ENCODE peak calls at places on chromosomes 6 and 20, in nine cellular contexts. L is OCI-LY7, Q is hepatocyte, I is neural progenitor cell, J is GM23338, A is HCT116, R is PC-3, N is SK-N-SH, C is MM.1S. W is an unnamed sample.

GRCh38 chr20:62921119-62921687 is 5.1 kb downstream of the DIDO1 start:
- DNase-seq in L (peak), Q (peak), I (peak), J (peak), A (peak), R (peak), N (peak), C (peak), W (peak)

GRCh38 chr6:80872194-80872950 is 765.9 kb downstream of the BCKDHB start:
- DNase-seq in L (no peak), Q (no peak), I (no peak), J (no peak), A (no peak), R (no peak), N (no peak), C (no peak), W (peak)

GRCh38 chr20:44092551-44093248 is 94.3 kb downstream of the JPH2 start:
- DNase-seq in L (peak), Q (peak), I (peak), J (peak), A (no peak), R (peak), N (peak), C (peak), W (peak)

GRCh38 chr6:149717588-149718458 is at the start of gene LATS1:
- DNase-seq in L (peak), Q (peak), I (peak), J (peak), A (peak), R (peak), N (peak), C (peak), W (peak)

GRCh38 chr6:165049362-165049761 is 260.0 kb downstream of the C6orf118 start:
- DNase-seq in L (peak), Q (peak), I (peak), J (peak), A (peak), R (peak), N (peak), C (peak), W (peak)

GRCh38 chr6:56757585-56757984 is 114.9 kb upstream of the DST start:
- DNase-seq in L (no peak), Q (peak), I (peak), J (peak), A (no peak), R (peak), N (no peak), C (peak), W (peak)

GRCh38 chr6:63637865-63638445 is 2.4 kb downstream of the PHF3 start:
- DNase-seq in L (no peak), Q (no peak), I (no peak), J (no peak), A (no peak), R (peak), N (no peak), C (no peak), W (peak)

GRCh38 chr6:81487489-81487888 is 265.0 kb downstream of the TENT5A start:
- DNase-seq in L (no peak), Q (peak), I (no peak), J (peak), A (no peak), R (no peak), N (no peak), C (no peak), W (no peak)

GRCh38 chr6:159915397-159915796 is 24.6 kb downstream of the MAS1 start:
- DNase-seq in L (no peak), Q (no peak), I (no peak), J (no peak), A (no peak), R (no peak), N (no peak), C (no peak), W (no peak)

DNA sequence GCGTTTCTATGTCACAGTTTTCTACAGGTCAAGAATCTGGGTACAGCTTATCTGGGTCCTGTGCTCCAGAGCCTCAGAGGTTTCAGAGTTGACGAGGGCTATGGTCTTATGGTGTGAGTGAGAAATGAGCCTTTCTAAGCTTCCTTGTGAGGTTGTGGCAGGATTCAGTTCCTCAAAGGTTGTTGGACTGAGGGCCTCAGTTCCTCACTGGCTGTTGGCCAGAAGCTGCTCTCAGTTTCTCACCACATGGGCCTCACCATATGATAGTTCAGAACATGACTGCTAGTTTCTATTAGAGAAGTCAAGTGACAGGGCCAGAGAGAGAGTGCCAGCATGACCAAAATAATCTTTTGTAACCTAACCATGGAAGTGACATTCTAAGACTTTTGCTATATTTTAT is 96.1 kb downstream of the NUS1 start:
- DNase-seq in L (no peak), Q (no peak), I (no peak), J (no peak), A (no peak), R (no peak), N (no peak), C (peak), W (no peak)
- H3K4me2 ChIP-seq in L (no peak), Q (no peak), I (no peak), J (no peak), A (no peak), R (no peak), N (no peak), C (no peak), W (no peak)

GRCh38 chr6:41505084-41506049 is 40.8 kb upstream of the FOXP4 start:
- DNase-seq in L (no peak), Q (peak), I (peak), J (peak), A (no peak), R (peak), N (peak), C (no peak), W (peak)
- TF ChIP-seq EZH2phosphoT487 in L (peak), Q (no peak), I (peak), J (peak), A (no peak), R (no peak), N (no peak), C (no peak), W (no peak)

DNA sequence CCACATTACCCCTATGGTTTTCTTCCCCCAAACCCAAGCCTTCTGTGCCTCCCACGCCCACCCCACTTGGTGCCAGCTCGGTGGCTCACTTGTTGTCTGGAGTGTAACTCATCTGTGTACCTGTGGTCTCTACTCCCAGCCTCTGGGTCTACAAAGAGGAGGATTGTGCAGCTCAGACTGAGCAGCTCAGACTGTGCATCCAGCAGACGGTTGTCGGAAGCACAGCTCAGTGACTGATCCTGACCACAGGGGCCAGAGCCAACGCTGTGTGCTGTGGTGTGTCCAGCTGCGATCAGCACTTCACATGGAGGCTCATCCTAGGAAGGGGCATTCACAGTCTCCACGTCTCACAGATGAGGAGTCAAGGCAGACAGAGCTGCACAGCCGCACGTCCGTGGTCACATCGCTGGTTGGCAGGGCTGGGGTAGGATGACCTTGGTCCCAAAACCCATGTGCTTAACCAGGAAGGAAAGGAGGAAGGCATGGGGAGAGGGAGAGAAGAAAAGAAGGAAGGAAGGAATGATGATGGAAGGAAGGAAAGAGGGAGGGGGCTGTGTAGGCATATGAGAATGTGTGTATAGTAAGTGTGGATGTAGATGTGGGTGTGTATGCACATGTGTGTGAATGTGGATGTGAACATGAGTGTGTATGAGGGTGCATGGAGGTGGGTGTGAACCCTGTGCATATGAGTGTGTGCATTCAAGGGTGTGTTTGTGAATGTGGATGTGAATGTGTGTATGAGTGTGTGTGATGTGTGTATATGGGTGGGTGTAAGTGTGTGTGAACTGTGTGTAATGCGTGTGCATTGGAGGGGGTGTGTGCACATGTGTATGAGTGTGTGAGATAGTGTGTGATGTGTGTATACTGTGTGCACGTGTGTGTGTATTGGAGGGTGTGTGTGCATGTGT is 28.2 kb upstream of the STX16 start:
- DNase-seq in L (no peak), Q (no peak), I (no peak), J (no peak), A (no peak), R (no peak), N (no peak), C (no peak), W (peak)
- H3K27ac ChIP-seq in L (no peak), Q (no peak), I (no peak), J (no peak), A (no peak), R (peak), N (peak), C (no peak), W (peak)

GRCh38 chr6:136751991-136752390 is 40.3 kb downstream of the MAP3K5 start:
- DNase-seq in L (no peak), Q (no peak), I (no peak), J (no peak), A (no peak), R (no peak), N (no peak), C (no peak), W (no peak)
- H3K4me2 ChIP-seq in L (peak), Q (no peak), I (no peak), J (no peak), A (no peak), R (no peak), N (no peak), C (peak), W (peak)

DNA sequence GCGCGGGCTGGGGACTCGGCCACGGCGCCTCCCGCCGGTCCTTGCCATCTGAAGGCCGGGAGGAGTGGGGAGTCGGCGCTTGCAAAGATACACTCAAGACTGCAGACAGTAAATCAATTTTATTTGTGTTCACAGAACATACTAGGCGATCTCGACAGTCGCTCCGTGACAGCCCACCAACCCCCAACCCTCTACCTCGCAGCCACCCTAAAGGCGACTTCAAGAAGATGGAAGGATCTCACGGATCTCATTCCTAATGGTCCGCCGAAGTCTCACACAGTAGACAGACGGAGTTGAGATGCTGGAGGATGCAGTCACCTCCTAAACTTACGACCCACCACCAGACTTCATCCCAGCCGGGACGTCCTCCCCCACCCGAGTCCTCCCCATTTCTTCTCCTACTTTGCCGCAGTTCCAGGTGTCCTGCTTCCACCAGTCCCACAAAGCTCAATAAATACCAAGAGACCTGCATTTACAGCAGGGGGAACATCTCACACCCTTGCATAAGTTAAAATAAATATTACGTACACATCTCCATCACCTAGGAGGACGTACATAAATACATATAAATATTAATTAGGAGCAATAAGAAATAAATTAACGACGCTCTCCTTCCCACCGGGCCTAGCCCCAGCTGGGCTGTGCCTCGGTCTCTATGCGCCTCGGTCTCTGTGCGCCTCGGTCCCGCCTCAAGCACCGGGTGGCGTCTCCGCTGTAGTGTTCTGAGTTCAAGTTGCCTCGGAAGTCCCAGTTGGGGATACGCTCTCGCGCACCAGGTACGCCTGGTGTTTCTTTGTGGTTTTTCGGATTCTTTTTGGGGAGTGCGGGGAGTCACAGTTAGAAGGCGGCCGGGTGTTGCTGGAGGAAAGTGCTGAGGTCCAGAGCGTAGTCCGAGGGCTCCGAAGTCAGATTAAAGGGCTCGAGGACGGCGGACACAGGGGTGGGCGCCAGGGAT is 889 bp upstream of the FLOT1 start:
- DNase-seq in L (no peak), Q (no peak), I (no peak), J (no peak), A (no peak), R (no peak), N (peak), C (peak), W (peak)
- TF ChIP-seq EZH2phosphoT487 in L (no peak), Q (no peak), I (peak), J (no peak), A (no peak), R (no peak), N (no peak), C (no peak), W (peak)

GRCh38 chr6:157859775-157860504 is 36.9 kb downstream of the SNX9 start:
- DNase-seq in L (no peak), Q (no peak), I (no peak), J (no peak), A (no peak), R (peak), N (no peak), C (no peak), W (no peak)
- H3K27ac ChIP-seq in L (no peak), Q (no peak), I (no peak), J (no peak), A (no peak), R (no peak), N (peak), C (no peak), W (no peak)

GRCh38 chr6:147430811-147431210 is 77.7 kb upstream of the SAMD5 start:
- DNase-seq in L (no peak), Q (no peak), I (no peak), J (no peak), A (no peak), R (no peak), N (no peak), C (no peak), W (no peak)

GRCh38 chr6:147438758-147439528 is 69.5 kb upstream of the SAMD5 start:
- DNase-seq in L (no peak), Q (no peak), I (peak), J (peak), A (no peak), R (no peak), N (no peak), C (no peak), W (no peak)

GRCh38 chr6:147434508-147434907 is 74.0 kb upstream of the SAMD5 start:
- DNase-seq in L (no peak), Q (peak), I (no peak), J (no peak), A (no peak), R (no peak), N (no peak), C (no peak), W (peak)
- H3K4me2 ChIP-seq in L (no peak), Q (no peak), I (no peak), J (no peak), A (no peak), R (no peak), N (no peak), C (no peak), W (no peak)

DNA sequence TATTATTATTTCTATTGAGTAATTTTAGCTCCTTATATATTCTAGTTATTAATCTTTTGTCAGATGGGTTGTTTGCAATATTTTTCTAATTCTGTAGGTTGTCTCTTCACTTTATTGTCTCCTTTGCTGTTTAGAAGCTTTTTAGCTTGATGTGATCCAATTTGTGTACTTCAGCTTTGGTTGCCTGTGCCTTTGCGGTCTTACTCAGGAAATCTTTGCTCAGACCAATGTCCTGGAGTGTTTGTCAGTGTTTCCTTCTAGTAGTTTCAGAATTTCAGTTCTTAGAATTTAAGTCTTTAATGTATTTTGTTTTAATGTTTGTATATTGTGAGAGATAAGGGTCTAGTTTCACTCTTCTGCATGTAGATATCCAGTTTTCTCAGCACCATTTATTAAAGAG is 916.0 kb upstream of the EYS start:
- DNase-seq in L (no peak), Q (no peak), I (no peak), J (no peak), A (no peak), R (no peak), N (no peak), C (peak), W (no peak)
- TF ChIP-seq EZH2phosphoT487 in L (no peak), Q (no peak), I (no peak), J (no peak), A (no peak), R (no peak), N (no peak), C (no peak), W (no peak)

GRCh38 chr6:489762-490161 is 98.2 kb downstream of the IRF4 start:
- DNase-seq in L (no peak), Q (no peak), I (no peak), J (no peak), A (no peak), R (no peak), N (no peak), C (no peak), W (no peak)

GRCh38 chr6:485655-486054 is 94.1 kb downstream of the IRF4 start:
- DNase-seq in L (no peak), Q (no peak), I (no peak), J (no peak), A (no peak), R (no peak), N (no peak), C (no peak), W (no peak)

GRCh38 chr6:490251-491037 is 98.9 kb downstream of the IRF4 start:
- DNase-seq in L (peak), Q (no peak), I (no peak), J (no peak), A (no peak), R (no peak), N (no peak), C (no peak), W (no peak)

GRCh38 chr6:489001-489400 is 97.4 kb downstream of the IRF4 start:
- DNase-seq in L (no peak), Q (no peak), I (no peak), J (no peak), A (no peak), R (no peak), N (no peak), C (no peak), W (no peak)

GRCh38 chr6:487956-488355 is 96.4 kb downstream of the IRF4 start:
- DNase-seq in L (no peak), Q (no peak), I (no peak), J (no peak), A (no peak), R (no peak), N (peak), C (no peak), W (no peak)
- H3K27ac ChIP-seq in L (no peak), Q (no peak), I (no peak), J (no peak), A (no peak), R (no peak), N (no peak), C (no peak), W (no peak)

DNA sequence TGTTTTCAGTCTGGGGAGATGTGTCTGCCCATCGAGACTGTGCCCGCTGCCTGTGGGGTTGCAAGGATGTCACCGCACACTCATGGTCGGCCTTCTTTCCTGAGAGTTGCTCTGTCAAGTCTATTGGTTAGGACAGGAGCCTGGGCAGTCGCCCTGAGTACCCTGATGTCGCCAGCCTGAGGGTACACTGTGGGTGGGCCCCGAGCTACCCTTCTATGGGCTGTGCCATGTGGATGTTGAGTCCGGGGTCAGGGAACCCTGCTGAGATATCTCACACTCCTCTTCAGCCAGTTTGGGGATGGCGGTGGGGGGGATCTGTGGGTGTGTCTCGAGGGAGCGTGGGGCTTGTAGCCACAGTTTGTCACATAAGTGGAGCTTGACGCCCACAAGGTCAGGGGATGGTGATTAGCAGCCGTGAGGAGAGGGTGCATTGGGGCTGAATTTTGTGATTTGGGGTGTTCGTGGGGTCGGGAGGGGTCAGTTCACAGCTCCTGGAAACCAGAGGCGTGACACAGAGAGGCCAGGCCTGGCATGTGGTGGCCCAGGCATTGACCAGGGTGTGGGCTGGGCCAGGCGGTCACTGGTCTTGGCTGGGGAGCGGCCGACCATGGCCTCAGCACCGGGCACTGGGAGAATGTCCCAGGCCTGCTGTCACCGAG is 1.5 kb upstream of the NPBWR2 start:
- DNase-seq in L (no peak), Q (no peak), I (no peak), J (peak), A (no peak), R (no peak), N (no peak), C (no peak), W (no peak)
- H3K4me2 ChIP-seq in L (no peak), Q (no peak), I (no peak), J (no peak), A (no peak), R (no peak), N (no peak), C (no peak), W (no peak)